ENCODE peak calls at places on chromosome 1, in ten cellular contexts. One of them, this sample, is unnamed.

GRCh38 chr1:41751804-41752513 is 166.8 kb downstream of the HIVEP3 start:
- DNase-seq in A549: no peak
- DNase-seq in testis: no peak
- DNase-seq in ovary: no peak
- DNase-seq in stomach: no peak
- DNase-seq in uterus: no peak
- DNase-seq in Peyer's patch: no peak
- DNase-seq in breast epithelium: no peak
- DNase-seq in heart left ventricle: no peak
- DNase-seq in spleen: peak
- DNase-seq in this sample: no peak

GRCh38 chr1:28114844-28115243 is 26.4 kb upstream of the EYA3 start:
- DNase-seq in A549: no peak
- DNase-seq in testis: no peak
- DNase-seq in ovary: no peak
- DNase-seq in stomach: no peak
- DNase-seq in uterus: no peak
- DNase-seq in Peyer's patch: no peak
- DNase-seq in breast epithelium: no peak
- DNase-seq in heart left ventricle: no peak
- DNase-seq in spleen: no peak
- DNase-seq in this sample: no peak

GRCh38 chr1:224623310-224623714 is 7.2 kb downstream of the CNIH3 start:
- DNase-seq in A549: no peak
- DNase-seq in testis: no peak
- DNase-seq in ovary: no peak
- DNase-seq in stomach: no peak
- DNase-seq in uterus: no peak
- DNase-seq in Peyer's patch: no peak
- DNase-seq in breast epithelium: no peak
- DNase-seq in heart left ventricle: no peak
- DNase-seq in spleen: no peak
- DNase-seq in this sample: no peak

GRCh38 chr1:21779613-21780521 is 3.1 kb downstream of the USP48 start:
- DNase-seq in A549: no peak
- DNase-seq in testis: no peak
- DNase-seq in ovary: no peak
- DNase-seq in stomach: no peak
- DNase-seq in uterus: no peak
- DNase-seq in Peyer's patch: no peak
- DNase-seq in breast epithelium: no peak
- DNase-seq in heart left ventricle: no peak
- DNase-seq in spleen: no peak
- DNase-seq in this sample: no peak

GRCh38 chr1:84117868-84118267 is 26.2 kb upstream of the PRKACB start:
- DNase-seq in A549: no peak
- DNase-seq in testis: no peak
- DNase-seq in ovary: no peak
- DNase-seq in stomach: no peak
- DNase-seq in uterus: no peak
- DNase-seq in Peyer's patch: no peak
- DNase-seq in breast epithelium: no peak
- DNase-seq in heart left ventricle: no peak
- DNase-seq in spleen: no peak
- DNase-seq in this sample: no peak

GRCh38 chr1:54819195-54819536 is 18.0 kb upstream of the TTC22 start:
- DNase-seq in A549: no peak
- DNase-seq in testis: no peak
- DNase-seq in ovary: no peak
- DNase-seq in stomach: no peak
- DNase-seq in uterus: no peak
- DNase-seq in Peyer's patch: no peak
- DNase-seq in breast epithelium: no peak
- DNase-seq in heart left ventricle: no peak
- DNase-seq in spleen: no peak
- DNase-seq in this sample: no peak

GRCh38 chr1:183622884-183623785 is 12.4 kb downstream of the ARPC5 start:
- DNase-seq in A549: peak
- DNase-seq in testis: peak
- DNase-seq in ovary: peak
- DNase-seq in stomach: peak
- DNase-seq in uterus: no peak
- DNase-seq in Peyer's patch: peak
- DNase-seq in breast epithelium: no peak
- DNase-seq in heart left ventricle: no peak
- DNase-seq in spleen: no peak
- DNase-seq in this sample: no peak

GRCh38 chr1:47181955-47182680 is 7.7 kb downstream of the PDZK1IP1 start:
- DNase-seq in A549: peak
- DNase-seq in testis: no peak
- DNase-seq in ovary: no peak
- DNase-seq in stomach: peak
- DNase-seq in uterus: no peak
- DNase-seq in Peyer's patch: no peak
- DNase-seq in breast epithelium: no peak
- DNase-seq in heart left ventricle: no peak
- DNase-seq in spleen: peak
- DNase-seq in this sample: no peak

GRCh38 chr1:40344597-40344996 is 27.5 kb upstream of the COL9A2 start:
- DNase-seq in A549: peak
- DNase-seq in testis: peak
- DNase-seq in ovary: no peak
- DNase-seq in stomach: peak
- DNase-seq in uterus: no peak
- DNase-seq in Peyer's patch: peak
- DNase-seq in breast epithelium: no peak
- DNase-seq in heart left ventricle: no peak
- DNase-seq in spleen: peak
- DNase-seq in this sample: no peak

GRCh38 chr1:220123889-220124288 is 30.0 kb downstream of the IARS2 start:
- DNase-seq in A549: peak
- DNase-seq in testis: no peak
- DNase-seq in ovary: no peak
- DNase-seq in stomach: no peak
- DNase-seq in uterus: no peak
- DNase-seq in Peyer's patch: no peak
- DNase-seq in breast epithelium: no peak
- DNase-seq in heart left ventricle: no peak
- DNase-seq in spleen: no peak
- DNase-seq in this sample: no peak

GRCh38 chr1:206736878-206737728 is 33.5 kb upstream of the IL19 start:
- DNase-seq in A549: no peak
- DNase-seq in testis: no peak
- DNase-seq in ovary: no peak
- DNase-seq in stomach: no peak
- DNase-seq in uterus: no peak
- DNase-seq in Peyer's patch: peak
- DNase-seq in breast epithelium: no peak
- DNase-seq in heart left ventricle: no peak
- DNase-seq in spleen: no peak
- DNase-seq in this sample: no peak

GRCh38 chr1:206732508-206732907 is 38.1 kb upstream of the IL19 start:
- DNase-seq in A549: no peak
- DNase-seq in testis: no peak
- DNase-seq in ovary: no peak
- DNase-seq in stomach: no peak
- DNase-seq in uterus: no peak
- DNase-seq in Peyer's patch: no peak
- DNase-seq in breast epithelium: no peak
- DNase-seq in heart left ventricle: no peak
- DNase-seq in spleen: no peak
- DNase-seq in this sample: no peak

GRCh38 chr1:206735553-206736031 is 35.0 kb upstream of the IL19 start:
- DNase-seq in A549: no peak
- DNase-seq in testis: no peak
- DNase-seq in ovary: peak
- DNase-seq in stomach: no peak
- DNase-seq in uterus: no peak
- DNase-seq in Peyer's patch: no peak
- DNase-seq in breast epithelium: no peak
- DNase-seq in heart left ventricle: no peak
- DNase-seq in spleen: no peak
- DNase-seq in this sample: no peak

GRCh38 chr1:206733012-206733411 is 37.6 kb upstream of the IL19 start:
- DNase-seq in A549: no peak
- DNase-seq in testis: peak
- DNase-seq in ovary: no peak
- DNase-seq in stomach: no peak
- DNase-seq in uterus: no peak
- DNase-seq in Peyer's patch: no peak
- DNase-seq in breast epithelium: no peak
- DNase-seq in heart left ventricle: no peak
- DNase-seq in spleen: no peak
- DNase-seq in this sample: no peak

DNA sequence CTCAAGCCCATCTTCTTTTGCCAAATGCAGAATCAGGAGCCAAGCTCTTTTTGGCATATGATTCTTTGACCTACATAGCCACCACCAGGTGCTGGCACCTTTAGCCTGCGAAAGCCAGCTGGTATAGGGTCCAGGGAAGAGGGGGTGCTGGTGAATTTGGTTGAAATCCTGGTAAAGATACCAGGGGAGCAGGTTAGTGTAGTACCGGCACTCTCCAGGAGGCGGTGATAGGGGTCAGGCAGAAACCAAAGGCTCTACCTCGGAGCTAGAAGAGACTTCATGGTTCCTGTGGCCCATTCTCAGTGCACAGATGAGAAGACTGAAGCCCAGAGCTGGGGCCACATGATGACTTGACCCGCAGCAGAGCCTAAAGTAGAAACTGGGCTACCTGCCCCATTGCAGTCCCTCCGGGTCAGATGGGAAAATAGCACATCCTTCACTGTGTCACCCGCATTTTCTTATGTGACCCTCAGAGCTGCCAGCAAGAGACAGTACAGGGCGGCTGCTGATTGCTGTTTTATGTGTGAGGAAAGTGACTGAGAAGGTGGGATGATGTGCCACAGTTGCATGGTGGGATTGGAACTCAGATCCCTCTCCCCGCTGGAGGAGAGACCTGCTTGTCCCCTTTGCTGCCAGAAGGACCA is 36.0 kb upstream of the IL19 start:
- DNase-seq in A549: peak
- DNase-seq in testis: peak
- DNase-seq in ovary: peak
- DNase-seq in stomach: peak
- DNase-seq in uterus: peak
- DNase-seq in Peyer's patch: peak
- DNase-seq in breast epithelium: no peak
- DNase-seq in heart left ventricle: no peak
- DNase-seq in spleen: peak
- DNase-seq in this sample: no peak
- H3K27ac ChIP-seq in A549: no peak
- H3K27ac ChIP-seq in testis: no peak
- H3K27ac ChIP-seq in ovary: no peak
- H3K27ac ChIP-seq in stomach: no peak
- H3K27ac ChIP-seq in uterus: no peak
- H3K27ac ChIP-seq in Peyer's patch: no peak
- H3K27ac ChIP-seq in breast epithelium: no peak
- H3K27ac ChIP-seq in heart left ventricle: peak
- H3K27ac ChIP-seq in spleen: peak
- H3K27ac ChIP-seq in this sample: no peak

DNA sequence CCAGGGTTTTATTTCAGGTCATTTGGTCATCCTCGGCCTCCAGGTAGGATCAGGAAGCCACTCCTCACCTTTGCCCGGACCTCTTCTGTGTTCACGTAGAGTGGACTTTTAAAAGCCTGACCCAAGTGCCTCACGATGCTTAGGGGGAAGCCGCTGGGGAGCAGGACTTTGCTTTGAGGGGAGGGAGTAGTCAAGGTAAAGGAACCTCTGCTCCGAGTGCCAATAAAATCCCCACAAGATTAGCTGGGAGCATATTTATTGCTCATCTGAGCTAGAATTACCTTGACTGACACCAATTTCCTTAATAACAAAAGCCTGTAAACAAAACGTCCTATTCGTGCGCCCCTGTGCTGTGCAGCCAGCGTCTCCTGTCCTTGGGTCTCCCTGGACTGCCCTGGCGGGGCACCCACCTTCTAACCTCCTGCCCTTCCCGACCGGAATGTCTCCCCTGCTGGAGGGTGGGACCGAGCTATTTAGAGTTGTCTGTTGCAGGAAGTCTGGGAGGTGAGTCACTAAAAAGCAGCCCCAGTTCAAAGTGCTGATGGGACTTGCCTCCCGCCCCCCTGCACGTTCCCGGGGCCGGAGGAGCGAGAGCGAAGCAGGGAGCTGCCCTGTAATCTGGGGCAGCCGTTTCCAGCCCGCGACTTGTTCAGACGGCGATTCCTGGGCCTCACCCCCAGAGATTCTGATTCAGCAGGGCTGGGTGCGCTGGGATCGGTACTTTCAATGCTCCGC is 818 bp upstream of the DHRS3 start:
- DNase-seq in A549: peak
- DNase-seq in testis: peak
- DNase-seq in ovary: peak
- DNase-seq in stomach: peak
- DNase-seq in uterus: peak
- DNase-seq in Peyer's patch: peak
- DNase-seq in breast epithelium: no peak
- DNase-seq in heart left ventricle: peak
- DNase-seq in spleen: peak
- DNase-seq in this sample: no peak
- TF ChIP-seq POLR2A in A549: peak
- TF ChIP-seq POLR2A in testis: no peak
- TF ChIP-seq POLR2A in ovary: peak
- TF ChIP-seq POLR2A in stomach: no peak
- TF ChIP-seq POLR2A in uterus: no peak
- TF ChIP-seq POLR2A in Peyer's patch: peak
- TF ChIP-seq POLR2A in breast epithelium: no peak
- TF ChIP-seq POLR2A in heart left ventricle: peak
- TF ChIP-seq POLR2A in spleen: no peak
- TF ChIP-seq POLR2A in this sample: peak

DNA sequence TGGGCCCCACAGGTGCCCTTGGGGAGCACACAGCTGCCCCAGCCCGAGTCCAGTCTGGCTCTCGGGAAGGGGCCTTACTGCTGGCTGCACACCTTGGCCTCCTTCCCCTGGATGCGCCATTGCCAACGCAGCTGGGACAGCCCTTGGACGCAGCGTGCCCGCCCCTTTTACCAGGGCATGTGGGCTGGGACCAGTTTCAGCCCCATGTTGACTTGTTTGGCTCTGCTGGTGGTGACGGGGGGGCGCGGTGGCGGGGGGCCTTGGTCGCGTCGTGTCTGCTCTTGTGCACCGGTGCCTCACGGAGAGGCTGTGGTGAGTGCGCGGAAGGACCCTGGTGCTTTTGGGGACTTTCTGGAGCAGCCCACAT is 19.6 kb downstream of the SKI start:
- DNase-seq in A549: no peak
- DNase-seq in testis: no peak
- DNase-seq in ovary: no peak
- DNase-seq in stomach: no peak
- DNase-seq in uterus: no peak
- DNase-seq in Peyer's patch: no peak
- DNase-seq in breast epithelium: no peak
- DNase-seq in heart left ventricle: no peak
- DNase-seq in spleen: peak
- DNase-seq in this sample: no peak
- H3K27ac ChIP-seq in A549: no peak
- H3K27ac ChIP-seq in testis: no peak
- H3K27ac ChIP-seq in ovary: no peak
- H3K27ac ChIP-seq in stomach: peak
- H3K27ac ChIP-seq in uterus: no peak
- H3K27ac ChIP-seq in Peyer's patch: peak
- H3K27ac ChIP-seq in breast epithelium: peak
- H3K27ac ChIP-seq in heart left ventricle: peak
- H3K27ac ChIP-seq in spleen: peak
- H3K27ac ChIP-seq in this sample: peak

GRCh38 chr1:6419803-6420593 is at the start of gene HES2:
- DNase-seq in A549: no peak
- DNase-seq in testis: peak
- DNase-seq in ovary: no peak
- DNase-seq in stomach: peak
- DNase-seq in uterus: no peak
- DNase-seq in Peyer's patch: no peak
- DNase-seq in breast epithelium: no peak
- DNase-seq in heart left ventricle: no peak
- DNase-seq in spleen: no peak
- DNase-seq in this sample: no peak
- TF ChIP-seq POLR2A in A549: peak
- TF ChIP-seq POLR2A in testis: no peak
- TF ChIP-seq POLR2A in ovary: no peak
- TF ChIP-seq POLR2A in stomach: no peak
- TF ChIP-seq POLR2A in uterus: no peak
- TF ChIP-seq POLR2A in Peyer's patch: no peak
- TF ChIP-seq POLR2A in breast epithelium: no peak
- TF ChIP-seq POLR2A in heart left ventricle: no peak
- TF ChIP-seq POLR2A in spleen: no peak
- TF ChIP-seq POLR2A in this sample: peak